ENCODE peak calls at places on chromosomes 5 and 9, in ten cellular contexts. H is A549; D is fibroblast of lung; O is GM23248; U is DND-41; Y is GM12878; F is hepatocyte; G is CD8-positive, alpha-beta memory T cell; M is HCT116; T is upper lobe of right lung. Z is an unnamed sample. For H3K9me3, the result is how much of the 10 kb centered on the place peaks cover.

GRCh38 chr9:14662060-14662453 is 31.2 kb downstream of the ZDHHC21 start:
- DNase-seq in H (no peak), D (no peak), O (no peak), U (no peak), Y (no peak), F (no peak), G (no peak), M (no peak), T (no peak), Z (no peak)

GRCh38 chr5:7869474-7870136 is 657 bp downstream of the MTRR start:
- DNase-seq in H (no peak), D (no peak), O (peak), U (peak), Y (no peak), F (peak), G (peak), M (no peak), T (peak), Z (peak)

GRCh38 chr9:124280176-124280691 is 22.5 kb downstream of the NEK6 start:
- DNase-seq in H (no peak), D (peak), O (peak), U (no peak), Y (no peak), F (peak), G (no peak), M (no peak), T (peak), Z (no peak)

GRCh38 chr5:87359106-87359505 is 53.6 kb downstream of the CCNH start:
- DNase-seq in H (no peak), D (no peak), O (no peak), U (no peak), Y (no peak), F (no peak), G (no peak), M (no peak), T (no peak), Z (no peak)

GRCh38 chr9:26579047-26579446 is 313.6 kb downstream of the CAAP1 start:
- DNase-seq in H (no peak), D (no peak), O (no peak), U (no peak), Y (no peak), F (no peak), G (no peak), M (no peak), T (no peak), Z (no peak)

GRCh38 chr9:98240475-98240874 is 15.0 kb downstream of the TBC1D2 start:
- DNase-seq in H (no peak), D (no peak), O (no peak), U (no peak), Y (no peak), F (no peak), G (no peak), M (no peak), T (no peak), Z (no peak)

GRCh38 chr5:6792376-6792775 is 79.1 kb downstream of the TENT4A start:
- DNase-seq in H (no peak), D (no peak), O (no peak), U (no peak), Y (no peak), F (no peak), G (no peak), M (no peak), T (no peak), Z (no peak)

GRCh38 chr5:81038495-81038894 is 78.3 kb downstream of the RASGRF2 start:
- DNase-seq in H (no peak), D (no peak), O (no peak), U (no peak), Y (no peak), F (no peak), G (no peak), M (no peak), T (no peak), Z (no peak)

GRCh38 chr5:88729476-88730182 is 153.4 kb downstream of the MEF2C start:
- DNase-seq in H (peak), D (peak), O (peak), U (peak), Y (peak), F (peak), G (peak), M (peak), T (no peak), Z (peak)

GRCh38 chr9:33223696-33224095 is 16.3 kb upstream of the SPINK4 start:
- DNase-seq in H (no peak), D (peak), O (peak), U (no peak), Y (no peak), F (no peak), G (no peak), M (no peak), T (no peak), Z (no peak)

GRCh38 chr9:118422513-118422912 is 718.3 kb downstream of the TLR4 start:
- DNase-seq in H (no peak), D (no peak), O (no peak), U (no peak), Y (no peak), F (peak), G (no peak), M (no peak), T (no peak), Z (no peak)
- H3K9me3 ChIP-seq in H (under half), D (under half), O (under half), U (under half), Y (under half), F (under half), G (under half), M (under half), T (under half), Z (under half)

DNA sequence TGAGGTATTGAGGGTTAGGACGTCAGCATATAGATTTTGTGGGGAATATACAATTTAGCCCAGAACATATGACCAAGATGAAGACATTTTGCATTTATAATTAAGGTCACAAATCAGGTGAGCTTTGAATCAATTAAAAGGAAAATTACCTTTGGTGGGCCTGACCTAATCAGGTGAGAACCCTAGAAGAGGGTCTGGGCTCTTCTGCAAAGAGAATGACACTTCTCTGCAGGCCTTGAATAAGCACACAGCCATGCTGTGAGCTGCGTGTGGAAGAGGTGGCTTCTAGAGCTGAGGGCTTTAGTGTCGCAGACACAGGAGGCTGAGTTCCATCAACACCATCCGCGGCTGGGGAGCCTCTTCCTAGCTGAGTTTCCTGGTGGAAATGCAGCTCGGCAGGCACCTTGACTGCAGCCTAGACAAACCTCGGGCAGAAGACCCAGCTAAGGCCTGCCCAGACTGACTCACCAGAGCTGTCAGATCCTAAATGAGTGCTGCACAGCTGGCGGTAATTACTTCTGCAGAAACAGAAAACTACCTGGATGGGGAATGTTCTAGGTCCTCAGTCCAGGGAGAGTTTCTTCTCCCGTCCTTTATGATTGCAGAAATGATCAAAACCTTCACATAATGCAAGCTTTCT is 287.5 kb upstream of the IRX1 start:
- DNase-seq in H (no peak), D (no peak), O (no peak), U (no peak), Y (no peak), F (no peak), G (no peak), M (no peak), T (no peak), Z (no peak)
- H3K9me3 ChIP-seq in H (under half), D (under half), O (under half), U (under half), Y (under half), F (under half), G (under half), M (under half), T (under half), Z (under half)

GRCh38 chr9:136868644-136869043 is 2.5 kb upstream of the EDF1 start:
- DNase-seq in H (no peak), D (no peak), O (no peak), U (no peak), Y (no peak), F (no peak), G (no peak), M (no peak), T (no peak), Z (no peak)
- H3K9me3 ChIP-seq in H (under half), D (under half), O (under half), U (under half), Y (under half), F (under half), G (under half), M (under half), T (under half), Z (under half)

GRCh38 chr5:8892931-8893330 is 652.9 kb downstream of the SEMA5A start:
- DNase-seq in H (no peak), D (no peak), O (no peak), U (no peak), Y (no peak), F (no peak), G (no peak), M (no peak), T (no peak), Z (no peak)
- H3K9me3 ChIP-seq in H (under half), D (under half), O (under half), U (under half), Y (under half), F (under half), G (under half), M (under half), T (under half), Z (under half)

DNA sequence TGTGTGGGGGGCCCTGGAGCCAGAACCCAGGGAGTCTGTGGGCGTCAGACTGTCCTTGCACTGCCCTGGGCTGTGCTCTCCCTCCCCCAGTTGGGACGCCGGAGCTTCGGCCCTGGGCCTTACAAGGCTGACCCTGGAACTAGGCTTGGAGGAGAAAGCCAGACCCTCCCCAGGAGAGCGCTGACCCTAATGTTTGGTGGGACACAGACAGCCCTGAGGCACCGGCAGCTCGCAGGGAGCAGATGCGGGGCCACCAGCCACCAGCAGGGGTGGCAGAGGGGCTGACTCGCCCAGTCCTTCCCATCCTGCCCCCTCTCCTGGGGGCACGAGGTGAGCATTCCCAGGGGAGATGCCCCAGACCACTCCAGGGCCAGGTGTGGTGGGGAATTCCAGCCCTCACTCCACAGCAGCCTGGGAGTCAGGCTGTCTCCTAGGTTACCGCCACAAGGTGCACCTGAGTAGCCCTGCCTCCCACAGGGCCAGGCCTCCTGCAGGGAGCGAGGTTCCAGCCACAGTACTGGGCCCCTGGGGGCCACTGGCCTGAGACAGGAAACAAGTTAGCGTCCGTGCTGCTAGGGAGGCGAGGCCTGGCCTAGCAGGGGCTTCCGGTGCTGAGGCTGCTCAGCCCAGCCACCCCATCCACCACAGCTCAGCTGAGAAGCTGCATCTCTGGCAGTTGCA is 134.6 kb downstream of the OLFM1 start:
- DNase-seq in H (no peak), D (no peak), O (no peak), U (no peak), Y (no peak), F (no peak), G (no peak), M (no peak), T (peak), Z (no peak)
- H3K9me3 ChIP-seq in H (under half), D (under half), O (under half), U (under half), Y (under half), F (under half), G (under half), M (under half), T (under half), Z (under half)

DNA sequence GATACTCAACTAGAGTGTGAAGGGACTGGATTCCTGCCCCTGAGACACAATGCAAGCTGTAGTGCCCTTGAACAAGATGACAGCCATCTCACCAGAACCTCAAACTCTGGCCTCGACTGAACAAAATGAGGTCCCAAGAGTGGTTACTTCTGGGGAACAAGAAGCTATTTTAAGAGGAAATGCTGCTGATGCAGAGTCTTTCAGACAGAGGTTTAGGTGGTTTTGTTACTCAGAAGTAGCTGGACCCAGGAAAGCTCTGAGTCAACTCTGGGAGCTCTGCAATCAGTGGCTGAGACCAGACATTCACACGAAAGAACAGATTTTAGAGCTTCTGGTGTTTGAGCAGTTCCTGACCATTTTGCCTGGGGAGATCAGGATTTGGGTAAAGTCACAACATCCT is 2.4 kb downstream of the ZNF483 start:
- DNase-seq in H (no peak), D (no peak), O (peak), U (no peak), Y (no peak), F (no peak), G (no peak), M (no peak), T (no peak), Z (no peak)
- H3K9me3 ChIP-seq in H (under half), D (under half), O (under half), U (under half), Y (under half), F (under half), G (under half), M (under half), T (under half), Z (under half)

DNA sequence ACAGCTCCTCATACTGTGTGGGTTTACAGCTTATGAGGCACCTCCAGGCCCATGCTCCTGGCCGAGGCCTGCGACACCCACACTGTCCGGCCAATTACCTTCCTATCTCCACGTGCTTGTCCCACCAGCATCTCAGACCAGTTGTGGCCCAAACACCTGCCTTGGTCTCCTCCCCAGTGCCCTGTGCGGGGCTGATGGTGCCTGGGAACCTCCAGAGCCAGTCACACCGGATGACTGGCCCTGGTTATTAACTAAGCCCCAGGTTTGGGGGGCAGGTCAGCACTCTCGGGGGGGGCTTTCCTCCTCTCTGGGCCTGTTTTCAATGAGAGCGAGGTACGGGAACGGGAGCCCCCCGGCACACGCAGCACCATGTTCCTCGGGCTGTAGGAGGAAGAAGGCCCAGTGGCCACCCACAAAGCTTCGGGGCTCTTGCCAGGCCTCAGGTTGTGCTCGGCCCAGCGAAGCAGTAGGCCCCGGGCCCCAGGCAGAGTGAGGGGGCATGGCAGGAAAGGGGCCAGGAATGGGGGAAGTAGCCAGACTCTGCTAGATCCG is 76.0 kb upstream of the PHYKPL start:
- DNase-seq in H (no peak), D (no peak), O (no peak), U (no peak), Y (no peak), F (no peak), G (no peak), M (no peak), T (peak), Z (no peak)
- H3K9me3 ChIP-seq in H (under half), D (under half), O (under half), U (under half), Y (under half), F (under half), G (under half), M (under half), T (under half), Z (under half)

GRCh38 chr9:96766199-96766598 is 11.7 kb downstream of the ZNF510 start:
- DNase-seq in H (no peak), D (no peak), O (no peak), U (no peak), Y (no peak), F (no peak), G (no peak), M (no peak), T (no peak), Z (no peak)

GRCh38 chr9:96771124-96771523 is 6.8 kb downstream of the ZNF510 start:
- DNase-seq in H (no peak), D (no peak), O (no peak), U (no peak), Y (no peak), F (no peak), G (no peak), M (no peak), T (no peak), Z (peak)

GRCh38 chr9:96769989-96770388 is 7.9 kb downstream of the ZNF510 start:
- DNase-seq in H (no peak), D (no peak), O (no peak), U (no peak), Y (no peak), F (no peak), G (no peak), M (no peak), T (no peak), Z (no peak)
- H3K9me3 ChIP-seq in H (half or more), D (under half), O (under half), U (under half), Y (under half), F (half or more), G (under half), M (under half), T (under half), Z (half or more)